ENCODE peak calls at places on chromosomes 7 and 10, in seven cellular contexts. One of them, this sample, is unnamed.

GRCh38 chr10:79459243-79459642 is 13.8 kb upstream of the ZCCHC24 start:
- DNase-seq in NCI-H1092 treated with DMSO at 0.1 percent for 48 hours: no peak
- DNase-seq in Panc1: no peak
- DNase-seq in mesenchymal stem cell: no peak
- DNase-seq in neural crest cell: no peak
- DNase-seq in AG08395: no peak
- DNase-seq in hepatocyte: no peak
- DNase-seq in this sample: no peak

GRCh38 chr7:18936265-18936664 is 181.2 kb downstream of the TWIST1 start:
- DNase-seq in Panc1: no peak
- DNase-seq in AG08395: peak
- DNase-seq in NCI-H1092 treated with DMSO at 0.1 percent for 48 hours: no peak
- DNase-seq in mesenchymal stem cell: no peak
- DNase-seq in hepatocyte: no peak
- DNase-seq in neural crest cell: no peak
- DNase-seq in this sample: no peak

GRCh38 chr7:41107330-41107937 is 595.5 kb downstream of the INHBA start:
- DNase-seq in mesenchymal stem cell: no peak
- DNase-seq in NCI-H1092 treated with DMSO at 0.1 percent for 48 hours: no peak
- DNase-seq in hepatocyte: peak
- DNase-seq in neural crest cell: no peak
- DNase-seq in Panc1: peak
- DNase-seq in AG08395: no peak
- DNase-seq in this sample: no peak

GRCh38 chr10:119401671-119402395 is 140.7 kb downstream of the RGS10 start:
- DNase-seq in neural crest cell: no peak
- DNase-seq in mesenchymal stem cell: peak
- DNase-seq in hepatocyte: peak
- DNase-seq in Panc1: peak
- DNase-seq in NCI-H1092 treated with DMSO at 0.1 percent for 48 hours: no peak
- DNase-seq in AG08395: peak
- DNase-seq in this sample: no peak

GRCh38 chr10:31072453-31072852 is 40.8 kb upstream of the ZNF438 start:
- DNase-seq in Panc1: no peak
- DNase-seq in mesenchymal stem cell: no peak
- DNase-seq in hepatocyte: no peak
- DNase-seq in AG08395: no peak
- DNase-seq in NCI-H1092 treated with DMSO at 0.1 percent for 48 hours: no peak
- DNase-seq in neural crest cell: no peak
- DNase-seq in this sample: no peak

GRCh38 chr10:24762161-24762924 is 38.7 kb upstream of the ARHGAP21 start:
- DNase-seq in hepatocyte: no peak
- DNase-seq in mesenchymal stem cell: peak
- DNase-seq in Panc1: no peak
- DNase-seq in neural crest cell: no peak
- DNase-seq in AG08395: no peak
- DNase-seq in NCI-H1092 treated with DMSO at 0.1 percent for 48 hours: no peak
- DNase-seq in this sample: no peak

GRCh38 chr7:142188846-142189245 is 69.0 kb downstream of the PRSS58 start:
- DNase-seq in hepatocyte: no peak
- DNase-seq in NCI-H1092 treated with DMSO at 0.1 percent for 48 hours: peak
- DNase-seq in Panc1: no peak
- DNase-seq in AG08395: no peak
- DNase-seq in mesenchymal stem cell: no peak
- DNase-seq in neural crest cell: no peak
- DNase-seq in this sample: no peak

GRCh38 chr10:96290368-96291133 is 13.7 kb upstream of the DNTT start:
- DNase-seq in NCI-H1092 treated with DMSO at 0.1 percent for 48 hours: no peak
- DNase-seq in hepatocyte: no peak
- DNase-seq in Panc1: no peak
- DNase-seq in neural crest cell: no peak
- DNase-seq in mesenchymal stem cell: no peak
- DNase-seq in AG08395: no peak
- DNase-seq in this sample: no peak

GRCh38 chr10:66752714-66753113 is 173.1 kb upstream of the LRRTM3 start:
- DNase-seq in NCI-H1092 treated with DMSO at 0.1 percent for 48 hours: no peak
- DNase-seq in mesenchymal stem cell: no peak
- DNase-seq in neural crest cell: no peak
- DNase-seq in Panc1: no peak
- DNase-seq in hepatocyte: no peak
- DNase-seq in AG08395: no peak
- DNase-seq in this sample: no peak

GRCh38 chr10:12534824-12535223 is 185.5 kb downstream of the CAMK1D start:
- DNase-seq in neural crest cell: no peak
- DNase-seq in AG08395: no peak
- DNase-seq in NCI-H1092 treated with DMSO at 0.1 percent for 48 hours: no peak
- DNase-seq in hepatocyte: no peak
- DNase-seq in Panc1: no peak
- DNase-seq in mesenchymal stem cell: peak
- DNase-seq in this sample: no peak

GRCh38 chr7:119397156-119397555 is 875.8 kb upstream of the KCND2 start:
- DNase-seq in neural crest cell: no peak
- DNase-seq in NCI-H1092 treated with DMSO at 0.1 percent for 48 hours: no peak
- DNase-seq in Panc1: no peak
- DNase-seq in AG08395: no peak
- DNase-seq in mesenchymal stem cell: no peak
- DNase-seq in hepatocyte: no peak
- DNase-seq in this sample: no peak

GRCh38 chr7:80218723-80219122 is 84.1 kb downstream of the GNAI1 start:
- DNase-seq in hepatocyte: peak
- DNase-seq in mesenchymal stem cell: peak
- DNase-seq in Panc1: peak
- DNase-seq in neural crest cell: no peak
- DNase-seq in NCI-H1092 treated with DMSO at 0.1 percent for 48 hours: no peak
- DNase-seq in AG08395: peak
- DNase-seq in this sample: no peak

GRCh38 chr7:27113991-27114866 is 11.7 kb upstream of the HOXA2 start:
- DNase-seq in AG08395: no peak
- DNase-seq in NCI-H1092 treated with DMSO at 0.1 percent for 48 hours: no peak
- DNase-seq in neural crest cell: no peak
- DNase-seq in hepatocyte: peak
- DNase-seq in mesenchymal stem cell: peak
- DNase-seq in Panc1: no peak
- DNase-seq in this sample: no peak

GRCh38 chr7:25557379-25557916 is 329.2 kb upstream of the NPVF start:
- DNase-seq in neural crest cell: no peak
- DNase-seq in Panc1: no peak
- DNase-seq in hepatocyte: peak
- DNase-seq in mesenchymal stem cell: no peak
- DNase-seq in NCI-H1092 treated with DMSO at 0.1 percent for 48 hours: no peak
- DNase-seq in AG08395: no peak
- DNase-seq in this sample: no peak

GRCh38 chr10:13654118-13654830 is 67.5 kb downstream of the PRPF18 start:
- DNase-seq in hepatocyte: no peak
- DNase-seq in neural crest cell: no peak
- DNase-seq in Panc1: no peak
- DNase-seq in AG08395: no peak
- DNase-seq in NCI-H1092 treated with DMSO at 0.1 percent for 48 hours: no peak
- DNase-seq in mesenchymal stem cell: no peak
- DNase-seq in this sample: no peak

This sample was measured in HuH-7.5.